ENCODE peak calls at places on chromosomes 4 and X, in nine cellular contexts. X is neural progenitor cell, R is NT2/D1, N is astrocyte, G is H1, E is endodermal cell, H is MM.1S, V is adipocyte, B is fibroblast of lung. P is an unnamed sample.

GRCh38 chrX:39492495-39493162 is 605.1 kb downstream of the BCOR start:
- DNase-seq in X (no peak), R (no peak), N (no peak), G (no peak), E (no peak), H (no peak), V (no peak), B (no peak), P (no peak)

GRCh38 chr4:112075129-112075753 is 70.0 kb upstream of the FAM241A start:
- DNase-seq in X (peak; percentile 68), R (peak; percentile 35), N (peak; percentile 32), G (no peak), E (peak; percentile 72), H (peak; percentile 59), V (peak; percentile 76), B (peak; percentile 58), P (peak; percentile 71)

GRCh38 chr4:174282836-174283506 is 496 bp downstream of the FBXO8 start:
- DNase-seq in X (peak; percentile 90), R (peak; percentile 68), N (peak; percentile 94), G (peak; percentile 68), E (peak; percentile 91), H (peak; percentile 95), V (peak; percentile 95), B (peak; percentile 95), P (peak; percentile 98)

GRCh38 chr4:96845091-96845490 is 1005.2 kb downstream of the PDHA2 start:
- DNase-seq in X (no peak), R (no peak), N (no peak), G (no peak), E (no peak), H (no peak), V (no peak), B (no peak), P (no peak)

GRCh38 chr4:44157611-44158277 is 290.9 kb downstream of the KCTD8 start:
- DNase-seq in X (no peak), R (no peak), N (peak; percentile 64), G (no peak), E (no peak), H (no peak), V (peak; percentile 69), B (peak; percentile 72), P (peak; percentile 23)

GRCh38 chr4:3729188-3729884 is 36.8 kb upstream of the ADRA2C start:
- DNase-seq in X (no peak), R (no peak), N (peak; percentile 2), G (no peak), E (no peak), H (no peak), V (peak; percentile 49), B (peak; percentile 17), P (no peak)

GRCh38 chr4:10856271-10856670 is 171.7 kb upstream of the CLNK start:
- DNase-seq in X (no peak), R (no peak), N (peak; percentile 23), G (no peak), E (no peak), H (no peak), V (no peak), B (peak; percentile 25), P (peak; percentile 6)

GRCh38 chr4:171846232-171846631 is 33.0 kb downstream of the GALNTL6 start:
- DNase-seq in X (peak; percentile 83), R (peak; percentile 61), N (peak; percentile 13), G (peak; percentile 82), E (peak; percentile 95), H (peak; percentile 60), V (peak; percentile 77), B (peak; percentile 32), P (peak; percentile 65)

GRCh38 chrX:115547448-115547847 is 13.5 kb upstream of the PLS3 start:
- DNase-seq in X (peak; percentile 16), R (no peak), N (no peak), G (no peak), E (peak; percentile 69), H (no peak), V (no peak), B (no peak), P (no peak)

GRCh38 chr4:72896515-72896914 is 173.0 kb downstream of the COX18 start:
- DNase-seq in X (no peak), R (no peak), N (peak; percentile 91), G (no peak), E (no peak), H (no peak), V (peak; percentile 93), B (peak; percentile 92), P (peak; percentile 79)

GRCh38 chr4:21276046-21276445 is 575.8 kb downstream of the PACRGL start:
- DNase-seq in X (no peak), R (no peak), N (no peak), G (no peak), E (no peak), H (no peak), V (no peak), B (no peak), P (no peak)

GRCh38 chrX:37926700-37927099 is 79.3 kb upstream of the DYNLT3 start:
- DNase-seq in X (peak; percentile 21), R (no peak), N (peak; percentile 25), G (no peak), E (no peak), H (peak; percentile 55), V (peak; percentile 75), B (peak; percentile 37), P (peak; percentile 40)

GRCh38 chr4:178577933-178578332 is 1135.7 kb upstream of the AGA start:
- DNase-seq in X (peak; percentile 44), R (no peak), N (no peak), G (no peak), E (peak; percentile 58), H (no peak), V (no peak), B (no peak), P (no peak)

GRCh38 chr4:108018038-108018883 is 28.6 kb downstream of the HADH start:
- DNase-seq in X (peak; percentile 81), R (peak; percentile 57), N (peak; percentile 45), G (peak; percentile 91), E (peak; percentile 94), H (peak; percentile 81), V (peak; percentile 88), B (peak; percentile 63), P (peak; percentile 81)

GRCh38 chr4:138910201-138910913 is 105.2 kb upstream of the NOCT start:
- DNase-seq in X (no peak), R (no peak), N (peak; percentile 63), G (no peak), E (no peak), H (no peak), V (no peak), B (peak; percentile 69), P (peak; percentile 90)

GRCh38 chr4:13240066-13240465 is 244.1 kb downstream of the RAB28 start:
- DNase-seq in X (no peak), R (no peak), N (peak; percentile 92), G (no peak), E (no peak), H (no peak), V (no peak), B (peak; percentile 93), P (peak; percentile 80)

GRCh38 chr4:83240379-83240875 is 44.2 kb downstream of the COQ2 start:
- DNase-seq in X (no peak), R (no peak), N (no peak), G (no peak), E (no peak), H (peak; percentile 79), V (peak; percentile 19), B (no peak), P (no peak)
- H3K9ac ChIP-seq in X (no peak overlapping the region), R (no peak overlapping the region), N (no peak overlapping the region), G (no peak overlapping the region), E (no peak overlapping the region), H (peak overlapping the region; percentile 3), V (no peak overlapping the region), B (no peak overlapping the region), P (no peak overlapping the region)

GRCh38 chrX:13468096-13468495 is 101.3 kb upstream of the EGFL6 start:
- DNase-seq in X (no peak), R (no peak), N (no peak), G (no peak), E (no peak), H (no peak), V (no peak), B (peak; percentile 29), P (no peak)
- H3K4me1 ChIP-seq in X (peaks cover 28% of the 10 kb centered on the region), R (no peaks in the 10 kb centered on the region), N (peaks cover 9% of the 10 kb centered on the region), G (no peaks in the 10 kb centered on the region), E (no peaks in the 10 kb centered on the region), H (peaks cover 3% of the 10 kb centered on the region), V (peaks cover 17% of the 10 kb centered on the region), B (peaks cover 6% of the 10 kb centered on the region), P (peaks cover 3% of the 10 kb centered on the region)

DNA sequence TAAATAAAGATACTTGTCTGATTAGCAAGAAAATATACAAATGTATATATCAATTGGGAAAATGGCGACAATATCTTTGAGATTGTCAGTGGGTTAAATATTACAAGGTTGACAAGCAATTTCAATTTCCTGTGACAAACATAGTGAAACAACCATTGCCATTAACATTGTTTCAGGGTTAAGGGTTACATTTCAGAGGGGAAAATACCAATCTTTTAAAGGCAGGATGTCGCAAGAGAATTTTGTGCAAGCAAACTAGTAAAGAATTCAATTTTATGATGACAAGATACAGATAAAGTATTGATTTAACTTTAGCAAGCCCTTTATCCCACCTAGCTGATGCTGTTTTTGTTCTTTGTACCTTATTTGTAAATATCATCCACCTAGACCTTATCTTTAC is 305.8 kb upstream of the GRIA3 start:
- DNase-seq in X (no peak), R (no peak), N (no peak), G (no peak), E (no peak), H (no peak), V (peak; percentile 4), B (no peak), P (no peak)
- H3K9ac ChIP-seq in X (no peak overlapping the region), R (no peak overlapping the region), N (no peak overlapping the region), G (no peak overlapping the region), E (no peak overlapping the region), H (no peak overlapping the region), V (no peak overlapping the region), B (no peak overlapping the region), P (no peak overlapping the region)

GRCh38 chr4:81512371-81512770 is 40.7 kb upstream of the RASGEF1B start:
- DNase-seq in X (no peak), R (no peak), N (no peak), G (no peak), E (no peak), H (no peak), V (no peak), B (no peak), P (no peak)

GRCh38 chr4:81508786-81509574 is 37.3 kb upstream of the RASGEF1B start:
- DNase-seq in X (no peak), R (no peak), N (no peak), G (no peak), E (no peak), H (no peak), V (no peak), B (no peak), P (no peak)

GRCh38 chr4:81512945-81513584 is 41.4 kb upstream of the RASGEF1B start:
- DNase-seq in X (no peak), R (no peak), N (no peak), G (no peak), E (no peak), H (no peak), V (no peak), B (no peak), P (no peak)

GRCh38 chr4:81509822-81510221 is 38.1 kb upstream of the RASGEF1B start:
- DNase-seq in X (no peak), R (no peak), N (no peak), G (no peak), E (no peak), H (peak; percentile 82), V (no peak), B (no peak), P (no peak)

DNA sequence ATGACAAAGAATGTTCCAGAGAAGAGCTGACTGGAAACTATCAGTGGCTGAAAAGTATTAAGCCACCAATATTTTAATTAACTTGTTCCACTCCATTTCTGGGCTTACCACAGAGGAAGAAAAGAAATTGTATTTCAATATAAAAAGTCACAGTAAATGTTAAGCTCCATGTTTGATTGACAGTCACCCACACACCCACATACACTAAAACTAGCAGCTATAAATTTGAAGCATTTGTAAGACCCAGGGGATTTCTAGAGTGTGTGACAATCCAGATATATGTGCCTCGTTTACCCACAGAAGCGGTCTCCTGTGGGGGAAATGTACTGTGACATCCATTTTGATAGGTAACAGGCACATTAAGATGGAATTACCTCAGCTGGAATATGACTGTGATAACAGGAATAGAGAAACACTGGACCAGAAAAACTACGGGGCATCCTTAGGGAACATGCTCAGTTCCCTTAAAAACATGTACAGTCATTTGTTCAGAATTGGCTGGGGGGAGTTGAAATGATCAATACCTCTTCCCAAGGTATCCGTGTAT is 39.0 kb upstream of the RASGEF1B start:
- DNase-seq in X (no peak), R (no peak), N (no peak), G (no peak), E (no peak), H (no peak), V (no peak), B (no peak), P (no peak)
- H3K4me1 ChIP-seq in X (peaks cover 37% of the 10 kb centered on the region), R (no peaks in the 10 kb centered on the region), N (no peaks in the 10 kb centered on the region), G (peaks cover 6% of the 10 kb centered on the region), E (no peaks in the 10 kb centered on the region), H (peaks cover 69% of the 10 kb centered on the region), V (peaks cover 36% of the 10 kb centered on the region), B (no peaks in the 10 kb centered on the region), P (no peaks in the 10 kb centered on the region)